ENCODE peak calls at places on chromosomes 4 and X, in nine cellular contexts. N is CD14-positive monocyte, I is cardiac fibroblast, K is osteocyte, E is glutamatergic neuron, R is uterus, S is neural crest cell, M is dorsolateral prefrontal cortex, P is AG10803. O is an unnamed sample.

GRCh38 chr4:152983774-152984411 is 47.8 kb downstream of the FHDC1 start:
- DNase-seq in N (no peak), I (peak), K (no peak), E (no peak), R (no peak), S (peak), M (no peak), P (peak), O (no peak)

GRCh38 chr4:152981842-152982241 is 45.7 kb downstream of the FHDC1 start:
- DNase-seq in N (no peak), I (no peak), K (no peak), E (no peak), R (no peak), S (no peak), M (no peak), P (no peak), O (no peak)

GRCh38 chr4:80307183-80307735 is 28.3 kb upstream of the CFAP299 start:
- DNase-seq in N (no peak), I (peak), K (no peak), E (no peak), R (no peak), S (no peak), M (no peak), P (peak), O (no peak)

GRCh38 chr4:81573817-81574216 is 102.1 kb upstream of the RASGEF1B start:
- DNase-seq in N (no peak), I (no peak), K (no peak), E (no peak), R (no peak), S (no peak), M (no peak), P (no peak), O (no peak)

GRCh38 chr4:3313556-3314228 is 20.9 kb downstream of the RGS12 start:
- DNase-seq in N (no peak), I (no peak), K (peak), E (no peak), R (no peak), S (no peak), M (peak), P (no peak), O (no peak)

GRCh38 chrX:29012867-29013266 is 425.6 kb downstream of the IL1RAPL1 start:
- DNase-seq in N (no peak), I (no peak), K (no peak), E (no peak), R (no peak), S (no peak), M (no peak), P (no peak), O (no peak)

GRCh38 chrX:45903781-45904201 is 641.4 kb downstream of the ZNF674 start:
- DNase-seq in N (no peak), I (no peak), K (no peak), E (no peak), R (no peak), S (no peak), M (no peak), P (no peak), O (no peak)

GRCh38 chr4:139665690-139666529 is at the start of gene MGST2:
- DNase-seq in N (no peak), I (peak), K (no peak), E (peak), R (peak), S (peak), M (peak), P (peak), O (peak)

GRCh38 chr4:64538219-64538618 is 129.0 kb upstream of the TECRL start:
- DNase-seq in N (no peak), I (no peak), K (no peak), E (peak), R (no peak), S (no peak), M (no peak), P (no peak), O (peak)

GRCh38 chrX:96407501-96407900 is 277.1 kb upstream of the DIAPH2 start:
- DNase-seq in N (no peak), I (peak), K (no peak), E (no peak), R (no peak), S (no peak), M (no peak), P (peak), O (no peak)

GRCh38 chr4:57102050-57102564 is 8.1 kb downstream of the IGFBP7 start:
- DNase-seq in N (no peak), I (peak), K (no peak), E (no peak), R (peak), S (no peak), M (no peak), P (peak), O (no peak)

GRCh38 chr4:142314686-142315085 is 531.4 kb downstream of the INPP4B start:
- DNase-seq in N (no peak), I (no peak), K (no peak), E (no peak), R (no peak), S (no peak), M (no peak), P (no peak), O (no peak)

GRCh38 chr4:74038161-74039064 is at the start of gene CXCL3:
- DNase-seq in N (peak), I (peak), K (peak), E (peak), R (peak), S (peak), M (peak), P (peak), O (peak)

GRCh38 chr4:107243141-107243779 is 207.1 kb upstream of the DKK2 start:
- DNase-seq in N (no peak), I (no peak), K (no peak), E (peak), R (peak), S (no peak), M (no peak), P (peak), O (peak)

DNA sequence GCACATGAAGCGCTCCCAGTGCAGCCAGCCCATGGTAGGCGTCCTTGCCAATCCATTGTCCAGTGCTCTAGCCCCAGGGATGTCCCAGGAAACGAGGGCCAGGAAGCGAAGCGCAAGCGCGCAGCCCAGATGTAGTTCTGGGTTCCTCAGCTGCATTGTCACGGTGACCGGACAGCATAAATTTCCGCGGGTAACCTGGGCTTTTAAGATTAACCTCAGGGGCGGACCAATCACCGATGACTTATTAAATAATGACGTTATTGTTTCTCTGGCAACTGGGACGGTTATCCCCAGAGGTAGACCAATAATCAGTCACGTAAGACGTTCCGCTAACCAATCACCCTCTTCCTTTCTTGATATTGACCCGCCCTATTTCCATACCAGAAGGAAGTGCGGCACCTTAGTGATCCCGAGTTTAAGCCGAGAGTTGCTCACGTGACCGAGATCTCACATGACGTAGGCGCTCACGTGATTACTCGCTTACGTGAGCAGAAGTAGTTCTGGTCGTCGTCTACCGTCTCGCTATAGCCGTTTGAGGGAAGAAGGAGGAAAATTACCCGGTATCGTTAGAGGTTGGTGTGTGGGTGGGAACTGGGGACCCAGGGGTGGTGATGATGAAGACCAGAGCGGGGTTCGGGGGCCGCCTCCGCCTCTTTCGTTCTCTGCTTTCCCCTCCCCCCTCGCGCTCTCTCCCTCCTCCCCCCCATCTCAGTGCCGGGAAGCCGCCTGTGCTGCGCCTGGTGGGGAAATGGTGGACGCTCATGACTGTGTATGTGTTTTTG is at the start of the genes GLA and HNRNPH2:
- DNase-seq in N (peak), I (peak), K (peak), E (peak), R (peak), S (peak), M (peak), P (peak), O (peak)
- TF ChIP-seq CTCF in N (no peak), I (no peak), K (no peak), E (no peak), R (no peak), S (peak), M (no peak), P (no peak), O (no peak)

DNA sequence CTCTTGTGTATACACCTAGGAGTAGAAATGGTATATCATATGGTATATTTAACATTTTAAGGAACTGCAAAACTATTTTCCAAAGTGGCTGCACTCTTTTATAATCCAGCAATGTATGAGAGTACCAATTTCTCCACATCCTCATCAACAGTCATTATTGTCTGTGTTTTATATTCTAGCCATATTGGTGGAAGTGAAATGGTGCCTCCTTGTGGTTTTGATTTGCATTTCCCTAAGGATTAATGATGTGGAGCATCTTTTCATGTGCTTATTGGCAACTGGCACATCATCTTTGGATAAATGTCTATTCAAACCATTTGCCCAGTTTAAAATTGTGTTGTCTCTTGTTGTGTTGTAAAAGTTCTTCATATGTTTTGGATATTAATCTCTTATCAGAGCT is 9.6 kb downstream of the BMP15 start:
- DNase-seq in N (no peak), I (peak), K (no peak), E (no peak), R (no peak), S (no peak), M (no peak), P (peak), O (no peak)
- TF ChIP-seq CTCF in N (no peak), I (peak), K (peak), E (no peak), R (peak), S (peak), M (peak), P (peak), O (no peak)

GRCh38 chr4:177380730-177381287 is 61.4 kb downstream of the AGA start:
- DNase-seq in N (peak), I (peak), K (no peak), E (no peak), R (no peak), S (no peak), M (no peak), P (no peak), O (no peak)
- TF ChIP-seq CTCF in N (no peak), I (peak), K (no peak), E (no peak), R (no peak), S (no peak), M (no peak), P (peak), O (no peak)

GRCh38 chr4:38169524-38169923 is 209.3 kb downstream of the PTTG2 start:
- DNase-seq in N (no peak), I (no peak), K (no peak), E (no peak), R (no peak), S (no peak), M (no peak), P (no peak), O (no peak)
- TF ChIP-seq CTCF in N (no peak), I (no peak), K (no peak), E (no peak), R (no peak), S (no peak), M (no peak), P (no peak), O (no peak)

GRCh38 chr4:26020083-26020668 is 106.2 kb downstream of the SMIM20 start:
- DNase-seq in N (no peak), I (peak), K (no peak), E (no peak), R (no peak), S (no peak), M (no peak), P (peak), O (no peak)
- TF ChIP-seq CTCF in N (no peak), I (peak), K (no peak), E (peak), R (no peak), S (peak), M (no peak), P (no peak), O (no peak)

DNA sequence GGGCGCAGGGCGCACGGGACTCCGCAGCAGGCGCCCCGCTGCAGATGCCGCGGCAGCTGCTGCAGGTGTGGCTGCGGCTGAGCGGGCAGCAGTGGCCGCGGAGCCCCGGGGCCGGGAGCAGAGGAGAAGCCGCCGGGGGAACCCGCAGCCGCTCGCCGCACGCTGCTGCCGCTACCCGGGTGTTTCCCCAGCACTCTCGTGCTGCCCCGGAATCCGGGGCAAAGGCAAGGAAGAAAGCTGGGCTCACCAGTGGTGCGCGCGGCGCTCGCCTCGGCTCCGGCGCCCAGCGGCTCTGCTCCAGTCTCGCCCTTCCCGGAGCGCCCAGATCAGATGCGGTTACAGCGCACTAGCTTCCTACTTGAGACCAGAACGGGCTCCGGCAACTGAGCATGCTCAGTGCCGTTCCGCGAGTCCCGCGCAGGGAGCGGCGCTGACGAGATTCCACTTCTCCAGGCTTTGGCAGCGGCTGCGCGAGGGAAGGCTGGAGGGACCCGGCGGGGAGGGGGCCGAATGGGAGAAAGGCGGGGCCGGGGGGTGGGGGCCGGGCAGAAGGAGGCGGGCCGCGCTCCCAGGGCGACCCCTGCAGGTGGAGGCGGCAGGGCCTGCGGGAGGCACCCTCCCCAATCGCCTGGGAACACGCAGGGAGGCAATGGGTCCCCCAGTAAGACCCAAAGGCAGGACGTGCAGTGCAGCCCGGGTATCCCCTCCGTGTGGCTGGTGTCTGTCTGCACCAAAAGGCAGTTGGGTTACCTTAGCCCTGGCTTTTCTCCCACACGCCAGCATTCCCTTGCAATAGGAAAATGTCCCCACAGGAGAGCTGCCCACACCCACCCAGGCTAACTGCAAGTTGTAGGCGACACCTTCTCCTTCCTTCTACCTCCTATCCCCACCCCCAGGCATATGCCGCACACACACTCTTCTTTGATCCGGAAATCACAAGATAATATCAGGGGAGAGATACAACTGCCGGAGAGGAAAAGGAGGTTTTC is at the start of gene APBB2:
- DNase-seq in N (peak), I (peak), K (peak), E (peak), R (peak), S (peak), M (peak), P (peak), O (peak)
- TF ChIP-seq CTCF in N (peak), I (peak), K (peak), E (peak), R (peak), S (peak), M (peak), P (peak), O (peak)

O was measured in nephron progenitor cell.